ENCODE peak calls at places on chromosomes 1 and 21, in five cellular contexts. U is AG04450, I is fibroblast of lung, Q is Peyer's patch, R is prostate gland. D is an unnamed sample. For H3K9me3, the result is how much of the 10 kb centered on the place peaks cover.

GRCh38 chr1:22763479-22764200 is 53.0 kb downstream of the EPHB2 start:
- DNase-seq in Q (no peak), R (no peak), U (no peak), I (no peak), D (no peak)

GRCh38 chr1:170503691-170504090 is 28.3 kb upstream of the GORAB start:
- DNase-seq in Q (no peak), R (no peak), U (no peak), I (no peak), D (no peak)

GRCh38 chr1:28329395-28330153 is 734 bp downstream of the MED18 start:
- DNase-seq in U (no peak), I (peak), R (no peak), Q (peak), D (no peak)

GRCh38 chr1:91813813-91814212 is 72.1 kb downstream of the TGFBR3 start:
- DNase-seq in U (no peak), R (no peak), Q (no peak), I (no peak), D (no peak)

GRCh38 chr1:62962794-62963776 is 179.2 kb downstream of the ATG4C start:
- DNase-seq in I (peak), U (no peak), R (peak), Q (no peak), D (no peak)

GRCh38 chr1:152752225-152752624 is 5.6 kb upstream of the KPRP start:
- DNase-seq in U (no peak), Q (no peak), I (peak), R (no peak), D (no peak)

GRCh38 chr1:9340172-9340854 is 47.6 kb downstream of the SPSB1 start:
- DNase-seq in R (no peak), I (peak), Q (no peak), U (no peak), D (no peak)

GRCh38 chr1:151005729-151006330 is 872 bp downstream of the MINDY1 start:
- DNase-seq in I (no peak), U (no peak), R (no peak), Q (no peak), D (no peak)

GRCh38 chr1:176466514-176466913 is 3.5 kb downstream of the PAPPA2 start:
- DNase-seq in I (no peak), Q (no peak), R (no peak), U (no peak), D (no peak)

GRCh38 chr1:152906023-152906565 is 2.3 kb upstream of the IVL start:
- DNase-seq in U (no peak), Q (no peak), I (peak), R (no peak), D (peak)

GRCh38 chr1:179228783-179229213 is 679 bp downstream of the ABL2 start:
- DNase-seq in R (peak), Q (peak), U (no peak), I (peak), D (no peak)

GRCh38 chr1:175313672-175314225 is 121.2 kb upstream of the KIAA0040 start:
- DNase-seq in U (no peak), I (no peak), R (no peak), Q (no peak), D (no peak)

GRCh38 chr1:94325379-94326302 is 88.3 kb upstream of the ARHGAP29 start:
- DNase-seq in R (no peak), U (peak), Q (no peak), I (peak), D (peak)

GRCh38 chr21:17585875-17586450 is 26.7 kb downstream of the BTG3 start:
- DNase-seq in I (peak), R (no peak), U (no peak), Q (no peak), D (peak)

GRCh38 chr1:190168116-190168515 is 309.5 kb downstream of the BRINP3 start:
- DNase-seq in U (peak), R (no peak), I (peak), Q (no peak), D (peak)

GRCh38 chr1:40096977-40097782 is at the start of gene PPT1:
- DNase-seq in Q (peak), I (peak), R (peak), U (no peak), D (peak)

DNA sequence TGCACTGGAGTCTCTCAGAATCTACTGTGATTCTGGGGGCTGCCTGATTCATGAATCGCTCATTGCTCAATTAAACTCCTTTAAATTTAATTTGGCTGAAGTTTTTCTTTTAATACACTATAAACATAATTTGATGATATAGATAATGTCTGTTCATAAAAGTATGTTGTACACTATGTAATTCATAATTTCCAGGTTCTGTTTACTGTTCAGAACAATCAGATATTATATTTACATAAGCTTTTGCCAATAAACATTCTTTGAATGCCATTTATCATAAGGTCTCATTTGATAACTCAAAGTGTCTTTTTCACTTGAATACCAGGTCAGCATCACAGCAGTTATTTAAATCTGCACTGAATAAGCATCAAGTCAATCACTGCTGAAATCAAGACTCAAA is 39.6 kb downstream of the PIGK start:
- DNase-seq in Q (no peak), U (no peak), I (no peak), R (no peak), D (no peak)
- H3K9me3 ChIP-seq in Q (under half), U (under half), I (under half), R (under half), D (under half)

GRCh38 chr1:13707211-13707610 is 7.2 kb downstream of the PRDM2 start:
- DNase-seq in Q (no peak), R (no peak), U (no peak), I (no peak), D (no peak)
- H3K27ac ChIP-seq in Q (no peak), R (no peak), U (no peak), I (no peak), D (no peak)

DNA sequence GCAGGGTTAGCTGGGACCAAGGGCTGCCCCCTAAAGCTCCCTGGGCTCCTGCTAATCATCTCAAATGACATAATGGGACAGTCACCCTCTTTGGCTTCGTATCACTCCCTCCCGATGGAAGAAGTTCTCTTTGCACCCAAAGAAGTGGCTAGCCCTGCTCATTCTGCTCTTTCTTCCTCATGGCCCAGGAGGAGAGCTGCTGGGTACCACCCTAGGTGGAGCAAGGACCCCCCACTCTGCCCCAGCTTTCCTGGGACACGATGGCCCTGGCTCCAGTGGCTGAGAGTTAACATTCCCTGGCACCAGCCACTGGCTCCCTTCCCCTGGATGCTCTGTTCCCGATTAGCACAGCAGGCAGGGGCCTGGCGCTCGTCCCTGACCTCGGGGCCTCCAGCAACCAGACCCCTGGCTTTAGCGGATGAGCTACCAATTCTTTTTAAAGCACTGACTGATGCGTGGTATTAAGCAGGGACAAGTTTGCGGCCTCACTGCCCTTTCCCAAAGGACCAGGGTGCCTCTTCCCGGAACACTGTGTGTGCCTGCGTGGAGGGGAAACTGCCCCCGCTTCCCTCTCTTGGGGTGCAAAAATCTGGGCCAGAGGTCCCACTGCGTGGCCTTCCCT is 1.2 kb downstream of the MYOM3 start:
- DNase-seq in Q (no peak), I (no peak), R (no peak), U (no peak), D (no peak)
- H3K4me3 ChIP-seq in Q (no peak), I (no peak), R (no peak), U (no peak), D (no peak)

GRCh38 chr21:27126140-27126539 is 159.3 kb upstream of the ADAMTS5 start:
- DNase-seq in Q (no peak), U (no peak), R (no peak), I (no peak), D (no peak)
- H3K9me3 ChIP-seq in Q (under half), U (under half), R (under half), I (under half), D (under half)

DNA sequence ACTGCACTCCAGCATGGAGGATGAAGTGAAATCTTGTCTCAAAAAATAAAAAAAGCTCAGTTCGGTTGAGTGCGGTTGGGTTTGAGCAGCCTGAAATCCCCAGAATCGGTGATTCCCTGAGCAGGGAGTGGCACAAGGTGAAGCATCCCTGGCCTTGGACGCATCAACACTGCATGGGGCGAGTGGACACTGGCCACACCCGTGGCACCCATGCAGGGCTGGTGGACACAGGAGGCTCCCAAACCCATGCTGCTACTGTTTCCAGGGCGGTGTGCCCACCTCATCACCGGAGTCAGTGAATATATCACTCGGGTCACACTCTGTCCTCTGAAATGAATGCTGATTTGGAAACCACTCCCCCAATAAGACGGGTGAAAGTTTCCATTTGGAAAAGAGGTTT is 53.4 kb upstream of the ACTRT2 start:
- DNase-seq in Q (no peak), I (no peak), R (no peak), U (no peak), D (no peak)
- H3K27ac ChIP-seq in Q (no peak), I (no peak), R (no peak), U (no peak), D (no peak)

D was measured in PC-9.